ENCODE peak calls at places on chromosomes 11 and 22, in ten cellular contexts. One of them, this sample, is unnamed.

GRCh38 chr11:110087820-110088534 is 5.2 kb upstream of the ZC3H12C start:
- DNase-seq in vagina: no peak
- DNase-seq in A549: no peak
- DNase-seq in pancreas: no peak
- DNase-seq in mucosa of descending colon: no peak
- DNase-seq in progenitor cell of endocrine pancreas: no peak
- DNase-seq in psoas muscle: no peak
- DNase-seq in left lung: no peak
- DNase-seq in neural crest cell: no peak
- DNase-seq in AG09309: no peak
- DNase-seq in this sample: no peak

GRCh38 chr11:85531498-85531897 is 95.6 kb downstream of the DLG2 start:
- DNase-seq in vagina: no peak
- DNase-seq in A549: no peak
- DNase-seq in pancreas: no peak
- DNase-seq in mucosa of descending colon: no peak
- DNase-seq in progenitor cell of endocrine pancreas: no peak
- DNase-seq in psoas muscle: no peak
- DNase-seq in left lung: no peak
- DNase-seq in neural crest cell: no peak
- DNase-seq in AG09309: no peak
- DNase-seq in this sample: no peak

GRCh38 chr11:3136542-3137455 is 28.3 kb downstream of the OSBPL5 start:
- DNase-seq in vagina: no peak
- DNase-seq in A549: no peak
- DNase-seq in pancreas: no peak
- DNase-seq in mucosa of descending colon: peak
- DNase-seq in progenitor cell of endocrine pancreas: no peak
- DNase-seq in psoas muscle: peak
- DNase-seq in left lung: peak
- DNase-seq in neural crest cell: no peak
- DNase-seq in AG09309: no peak
- DNase-seq in this sample: no peak

GRCh38 chr11:57277845-57278720 is 41.0 kb upstream of the APLNR start:
- DNase-seq in vagina: no peak
- DNase-seq in A549: peak
- DNase-seq in pancreas: peak
- DNase-seq in mucosa of descending colon: peak
- DNase-seq in progenitor cell of endocrine pancreas: peak
- DNase-seq in psoas muscle: peak
- DNase-seq in left lung: peak
- DNase-seq in neural crest cell: peak
- DNase-seq in AG09309: peak
- DNase-seq in this sample: peak

GRCh38 chr22:46378499-46379300 is 43.2 kb downstream of the TRMU start:
- DNase-seq in vagina: no peak
- DNase-seq in A549: no peak
- DNase-seq in pancreas: no peak
- DNase-seq in mucosa of descending colon: peak
- DNase-seq in progenitor cell of endocrine pancreas: no peak
- DNase-seq in psoas muscle: no peak
- DNase-seq in left lung: no peak
- DNase-seq in neural crest cell: no peak
- DNase-seq in AG09309: no peak
- DNase-seq in this sample: no peak

GRCh38 chr11:131710511-131710910 is 340.1 kb downstream of the NTM start:
- DNase-seq in vagina: no peak
- DNase-seq in A549: no peak
- DNase-seq in pancreas: no peak
- DNase-seq in mucosa of descending colon: no peak
- DNase-seq in progenitor cell of endocrine pancreas: no peak
- DNase-seq in psoas muscle: no peak
- DNase-seq in left lung: no peak
- DNase-seq in neural crest cell: no peak
- DNase-seq in AG09309: no peak
- DNase-seq in this sample: no peak

GRCh38 chr11:47607380-47607779 is 13.2 kb upstream of the C1QTNF4 start:
- DNase-seq in vagina: no peak
- DNase-seq in A549: no peak
- DNase-seq in pancreas: no peak
- DNase-seq in mucosa of descending colon: no peak
- DNase-seq in progenitor cell of endocrine pancreas: no peak
- DNase-seq in psoas muscle: peak
- DNase-seq in left lung: no peak
- DNase-seq in neural crest cell: no peak
- DNase-seq in AG09309: peak
- DNase-seq in this sample: peak

GRCh38 chr11:103586756-103587155 is 449.7 kb upstream of the DDI1 start:
- DNase-seq in vagina: no peak
- DNase-seq in A549: no peak
- DNase-seq in pancreas: no peak
- DNase-seq in mucosa of descending colon: no peak
- DNase-seq in progenitor cell of endocrine pancreas: no peak
- DNase-seq in psoas muscle: no peak
- DNase-seq in left lung: no peak
- DNase-seq in neural crest cell: no peak
- DNase-seq in AG09309: no peak
- DNase-seq in this sample: no peak

DNA sequence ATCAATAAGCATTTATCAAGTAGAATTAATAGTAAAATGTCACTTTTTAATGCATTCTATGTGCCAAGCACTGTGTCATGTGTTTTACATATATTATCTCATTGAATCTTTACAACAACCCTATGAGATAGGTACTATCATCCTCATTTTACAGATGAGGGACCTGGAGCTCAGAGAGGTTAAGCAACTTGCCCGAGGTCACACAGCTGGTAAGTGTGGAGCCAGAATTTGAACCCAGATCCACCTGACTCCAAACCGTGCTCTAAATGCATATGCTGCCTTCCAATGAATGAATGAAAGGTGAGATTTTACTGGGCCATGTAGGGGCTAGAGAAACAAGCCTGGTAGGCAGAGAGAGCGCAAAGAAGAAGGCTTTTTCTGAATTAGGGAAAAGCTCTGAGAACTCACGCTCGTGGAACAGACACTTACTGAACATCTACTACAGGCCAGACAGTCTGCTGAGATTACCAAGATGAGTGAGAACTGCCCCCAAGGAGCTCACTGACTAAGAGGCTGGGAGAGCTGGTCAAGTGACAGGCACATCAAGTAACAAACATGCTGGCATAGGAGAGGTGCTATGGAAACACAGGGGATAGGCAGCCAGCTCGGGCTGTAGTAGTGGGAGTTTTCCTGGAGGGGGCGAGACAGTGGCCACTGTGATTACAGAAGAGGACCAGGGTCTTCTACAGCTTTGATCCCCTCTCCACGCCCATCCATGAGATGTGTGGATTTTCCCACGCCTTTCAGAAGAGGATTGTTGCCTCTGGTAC is 4.4 kb downstream of the ABCG4 start:
- DNase-seq in vagina: no peak
- DNase-seq in A549: peak
- DNase-seq in pancreas: no peak
- DNase-seq in mucosa of descending colon: no peak
- DNase-seq in progenitor cell of endocrine pancreas: no peak
- DNase-seq in psoas muscle: no peak
- DNase-seq in left lung: no peak
- DNase-seq in neural crest cell: no peak
- DNase-seq in AG09309: no peak
- DNase-seq in this sample: no peak
- TF ChIP-seq CTCF in vagina: no peak
- TF ChIP-seq CTCF in A549: no peak
- TF ChIP-seq CTCF in pancreas: no peak
- TF ChIP-seq CTCF in mucosa of descending colon: no peak
- TF ChIP-seq CTCF in progenitor cell of endocrine pancreas: peak
- TF ChIP-seq CTCF in psoas muscle: no peak
- TF ChIP-seq CTCF in left lung: no peak
- TF ChIP-seq CTCF in neural crest cell: no peak
- TF ChIP-seq CTCF in AG09309: no peak
- TF ChIP-seq CTCF in this sample: peak

GRCh38 chr11:35138949-35139881 is at the start of gene CD44:
- DNase-seq in vagina: no peak
- DNase-seq in A549: peak
- DNase-seq in pancreas: peak
- DNase-seq in mucosa of descending colon: peak
- DNase-seq in progenitor cell of endocrine pancreas: peak
- DNase-seq in psoas muscle: peak
- DNase-seq in left lung: peak
- DNase-seq in neural crest cell: peak
- DNase-seq in AG09309: peak
- DNase-seq in this sample: peak

GRCh38 chr11:35142481-35143207 is 3.7 kb downstream of the CD44 start:
- DNase-seq in vagina: no peak
- DNase-seq in A549: no peak
- DNase-seq in pancreas: peak
- DNase-seq in mucosa of descending colon: no peak
- DNase-seq in progenitor cell of endocrine pancreas: no peak
- DNase-seq in psoas muscle: no peak
- DNase-seq in left lung: no peak
- DNase-seq in neural crest cell: no peak
- DNase-seq in AG09309: no peak
- DNase-seq in this sample: no peak

GRCh38 chr11:35139883-35140282 is 912 bp downstream of the CD44 start:
- DNase-seq in vagina: no peak
- DNase-seq in A549: no peak
- DNase-seq in pancreas: peak
- DNase-seq in mucosa of descending colon: no peak
- DNase-seq in progenitor cell of endocrine pancreas: no peak
- DNase-seq in psoas muscle: no peak
- DNase-seq in left lung: no peak
- DNase-seq in neural crest cell: no peak
- DNase-seq in AG09309: no peak
- DNase-seq in this sample: no peak

GRCh38 chr11:35141538-35141937 is 2.6 kb downstream of the CD44 start:
- DNase-seq in vagina: no peak
- DNase-seq in A549: no peak
- DNase-seq in pancreas: peak
- DNase-seq in mucosa of descending colon: peak
- DNase-seq in progenitor cell of endocrine pancreas: no peak
- DNase-seq in psoas muscle: peak
- DNase-seq in left lung: peak
- DNase-seq in neural crest cell: no peak
- DNase-seq in AG09309: no peak
- DNase-seq in this sample: no peak

GRCh38 chr11:35141034-35141433 is 2.1 kb downstream of the CD44 start:
- DNase-seq in vagina: no peak
- DNase-seq in A549: no peak
- DNase-seq in pancreas: no peak
- DNase-seq in mucosa of descending colon: no peak
- DNase-seq in progenitor cell of endocrine pancreas: no peak
- DNase-seq in psoas muscle: no peak
- DNase-seq in left lung: no peak
- DNase-seq in neural crest cell: no peak
- DNase-seq in AG09309: no peak
- DNase-seq in this sample: no peak
- TF ChIP-seq CTCF in vagina: no peak
- TF ChIP-seq CTCF in A549: no peak
- TF ChIP-seq CTCF in pancreas: no peak
- TF ChIP-seq CTCF in mucosa of descending colon: no peak
- TF ChIP-seq CTCF in progenitor cell of endocrine pancreas: no peak
- TF ChIP-seq CTCF in psoas muscle: no peak
- TF ChIP-seq CTCF in left lung: no peak
- TF ChIP-seq CTCF in neural crest cell: no peak
- TF ChIP-seq CTCF in AG09309: no peak
- TF ChIP-seq CTCF in this sample: no peak

GRCh38 chr11:58784995-58785394 is 53.3 kb upstream of the GLYAT start:
- DNase-seq in vagina: no peak
- DNase-seq in A549: no peak
- DNase-seq in pancreas: no peak
- DNase-seq in mucosa of descending colon: no peak
- DNase-seq in progenitor cell of endocrine pancreas: no peak
- DNase-seq in psoas muscle: no peak
- DNase-seq in left lung: no peak
- DNase-seq in neural crest cell: no peak
- DNase-seq in AG09309: no peak
- DNase-seq in this sample: no peak
- TF ChIP-seq CTCF in vagina: no peak
- TF ChIP-seq CTCF in A549: no peak
- TF ChIP-seq CTCF in pancreas: no peak
- TF ChIP-seq CTCF in mucosa of descending colon: no peak
- TF ChIP-seq CTCF in progenitor cell of endocrine pancreas: no peak
- TF ChIP-seq CTCF in psoas muscle: no peak
- TF ChIP-seq CTCF in left lung: no peak
- TF ChIP-seq CTCF in neural crest cell: no peak
- TF ChIP-seq CTCF in AG09309: no peak
- TF ChIP-seq CTCF in this sample: peak

GRCh38 chr11:130145328-130145812 is 14.2 kb upstream of the ST14 start:
- DNase-seq in vagina: no peak
- DNase-seq in A549: no peak
- DNase-seq in pancreas: no peak
- DNase-seq in mucosa of descending colon: no peak
- DNase-seq in progenitor cell of endocrine pancreas: no peak
- DNase-seq in psoas muscle: no peak
- DNase-seq in left lung: no peak
- DNase-seq in neural crest cell: no peak
- DNase-seq in AG09309: no peak
- DNase-seq in this sample: no peak

GRCh38 chr11:130144129-130144528 is 15.5 kb upstream of the ST14 start:
- DNase-seq in vagina: no peak
- DNase-seq in A549: no peak
- DNase-seq in pancreas: no peak
- DNase-seq in mucosa of descending colon: no peak
- DNase-seq in progenitor cell of endocrine pancreas: no peak
- DNase-seq in psoas muscle: no peak
- DNase-seq in left lung: no peak
- DNase-seq in neural crest cell: no peak
- DNase-seq in AG09309: no peak
- DNase-seq in this sample: no peak

GRCh38 chr11:130146797-130147196 is 12.8 kb upstream of the ST14 start:
- DNase-seq in vagina: no peak
- DNase-seq in A549: no peak
- DNase-seq in pancreas: peak
- DNase-seq in mucosa of descending colon: no peak
- DNase-seq in progenitor cell of endocrine pancreas: no peak
- DNase-seq in psoas muscle: no peak
- DNase-seq in left lung: peak
- DNase-seq in neural crest cell: no peak
- DNase-seq in AG09309: no peak
- DNase-seq in this sample: no peak

GRCh38 chr11:130144721-130145327 is 14.8 kb upstream of the ST14 start:
- DNase-seq in vagina: no peak
- DNase-seq in A549: no peak
- DNase-seq in pancreas: no peak
- DNase-seq in mucosa of descending colon: no peak
- DNase-seq in progenitor cell of endocrine pancreas: no peak
- DNase-seq in psoas muscle: no peak
- DNase-seq in left lung: no peak
- DNase-seq in neural crest cell: no peak
- DNase-seq in AG09309: no peak
- DNase-seq in this sample: no peak

DNA sequence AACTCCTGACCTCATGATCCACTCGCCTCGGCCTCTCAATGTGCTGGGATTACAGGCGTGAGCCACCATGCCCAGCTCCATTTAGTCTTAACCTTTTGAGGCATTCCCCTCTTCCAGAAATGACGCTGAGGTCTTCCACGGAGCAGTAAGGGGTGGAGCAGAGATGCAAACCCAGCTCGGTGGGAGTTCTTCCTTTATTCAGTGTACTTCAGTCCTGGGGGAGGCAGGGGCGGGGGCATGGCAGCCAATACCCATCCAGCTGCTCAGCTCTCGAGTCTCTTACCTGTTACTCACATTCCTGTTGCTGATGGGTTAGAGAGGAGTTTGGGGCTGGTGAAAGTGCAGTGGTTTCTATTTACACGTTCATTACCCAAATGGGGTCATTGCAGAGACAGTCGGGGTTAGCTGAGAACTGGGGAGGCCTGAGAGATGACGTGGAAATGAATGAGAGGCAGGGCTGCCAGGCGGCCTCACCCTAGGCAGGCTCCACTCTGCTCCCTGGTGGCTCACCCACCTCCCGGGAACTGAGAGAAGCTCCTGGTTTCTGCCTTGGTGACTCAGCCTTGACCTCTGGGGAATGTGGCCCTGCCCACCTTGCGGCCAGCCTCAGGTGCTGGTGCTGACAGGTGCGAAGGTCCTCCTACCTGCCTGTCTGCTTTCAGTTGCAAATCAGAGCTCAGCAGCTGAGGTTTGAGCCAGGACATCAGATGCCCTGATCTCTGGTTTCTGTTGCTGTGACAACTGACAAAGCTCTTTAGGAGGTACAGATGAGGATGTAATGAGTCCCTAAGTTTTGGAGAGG is 13.4 kb upstream of the ST14 start:
- DNase-seq in vagina: no peak
- DNase-seq in A549: peak
- DNase-seq in pancreas: peak
- DNase-seq in mucosa of descending colon: peak
- DNase-seq in progenitor cell of endocrine pancreas: peak
- DNase-seq in psoas muscle: peak
- DNase-seq in left lung: peak
- DNase-seq in neural crest cell: no peak
- DNase-seq in AG09309: no peak
- DNase-seq in this sample: no peak
- TF ChIP-seq CTCF in vagina: no peak
- TF ChIP-seq CTCF in A549: peak
- TF ChIP-seq CTCF in pancreas: no peak
- TF ChIP-seq CTCF in mucosa of descending colon: no peak
- TF ChIP-seq CTCF in progenitor cell of endocrine pancreas: peak
- TF ChIP-seq CTCF in psoas muscle: no peak
- TF ChIP-seq CTCF in left lung: no peak
- TF ChIP-seq CTCF in neural crest cell: no peak
- TF ChIP-seq CTCF in AG09309: no peak
- TF ChIP-seq CTCF in this sample: peak